ENCODE peak calls at places on chromosome 20, in seven cellular contexts. V is adrenal gland, N is ovary, W is endothelial cell of umbilical vein, S is esophagus squamous epithelium, U is tibial nerve, A is breast epithelium. P is an unnamed sample.
A peak's percentile ranks its signal among the peaks of the same experiment; 100 is the strongest.

GRCh38 chr20:2162125-2162822 is 60.6 kb downstream of the STK35 start:
- DNase-seq in S (no peak), A (no peak), N (no peak), W (no peak), U (no peak), V (no peak), P (no peak)

GRCh38 chr20:23050847-23051627 is 1.6 kb upstream of the THBD start:
- DNase-seq in A (peak; percentile 63), V (peak; percentile 67), S (peak; percentile 33), U (peak; percentile 81), N (peak; percentile 67), W (peak; percentile 94), P (peak; percentile 91)

GRCh38 chr20:53579581-53580375 is 13.9 kb downstream of the ZNF217 start:
- DNase-seq in N (no peak), A (peak; percentile 25), V (peak; percentile 36), S (no peak), U (no peak), W (peak; percentile 59), P (no peak)

GRCh38 chr20:35489717-35490116 is 34.3 kb downstream of the CEP250 start:
- DNase-seq in U (no peak), V (no peak), W (no peak), A (no peak), N (no peak), S (no peak), P (no peak)

GRCh38 chr20:24588047-24588635 is 118.7 kb downstream of the SYNDIG1 start:
- DNase-seq in A (no peak), S (no peak), W (no peak), N (no peak), V (no peak), U (no peak), P (no peak)

GRCh38 chr20:35954907-35955251 is 577 bp upstream of the SCAND1 start:
- DNase-seq in N (no peak), S (no peak), V (no peak), W (no peak), U (no peak), A (no peak), P (no peak)

GRCh38 chr20:38805502-38805957 is at the start of gene PPP1R16B:
- DNase-seq in U (no peak), A (no peak), V (no peak), W (peak; percentile 72), S (no peak), N (no peak), P (peak; percentile 96)

GRCh38 chr20:22999756-23000155 is 35.4 kb upstream of the SSTR4 start:
- DNase-seq in V (no peak), N (no peak), A (no peak), S (no peak), W (no peak), U (no peak), P (no peak)

GRCh38 chr20:6058684-6059295 is 4.9 kb upstream of the LRRN4 start:
- DNase-seq in V (no peak), S (no peak), N (no peak), A (no peak), U (no peak), W (no peak), P (no peak)

GRCh38 chr20:40471261-40471629 is 217.8 kb downstream of the MAFB start:
- DNase-seq in W (no peak), U (no peak), S (no peak), A (no peak), V (no peak), N (no peak), P (no peak)

GRCh38 chr20:48703107-48703506 is 124.7 kb downstream of the PREX1 start:
- DNase-seq in S (no peak), A (no peak), W (no peak), N (no peak), U (no peak), V (peak; percentile 67), P (peak; percentile 71)

GRCh38 chr20:62382306-62383198 is 4.4 kb upstream of the RPS21 start:
- DNase-seq in N (peak; percentile 58), V (peak; percentile 72), S (peak; percentile 26), W (peak; percentile 84), U (peak; percentile 49), A (peak; percentile 81), P (peak; percentile 92)

GRCh38 chr20:62378215-62378614 is 8.7 kb upstream of the RPS21 start:
- DNase-seq in W (no peak), S (no peak), A (no peak), U (no peak), V (no peak), N (no peak), P (no peak)

GRCh38 chr20:62377615-62378085 is 9.3 kb upstream of the RPS21 start:
- DNase-seq in N (no peak), A (no peak), U (no peak), V (no peak), W (no peak), S (no peak), P (no peak)

GRCh38 chr20:62381842-62382241 is 5.1 kb upstream of the RPS21 start:
- DNase-seq in V (no peak), U (no peak), W (no peak), A (no peak), S (no peak), N (no peak), P (no peak)

GRCh38 chr20:62381202-62381797 is 5.6 kb upstream of the RPS21 start:
- DNase-seq in N (no peak), A (no peak), S (no peak), V (peak; percentile 90), U (no peak), W (peak; percentile 66), P (no peak)
- TF ChIP-seq POLR2A in N (no peak), A (no peak), S (no peak), V (peak; percentile 23), U (no peak), W (no peak), P (no peak)

DNA sequence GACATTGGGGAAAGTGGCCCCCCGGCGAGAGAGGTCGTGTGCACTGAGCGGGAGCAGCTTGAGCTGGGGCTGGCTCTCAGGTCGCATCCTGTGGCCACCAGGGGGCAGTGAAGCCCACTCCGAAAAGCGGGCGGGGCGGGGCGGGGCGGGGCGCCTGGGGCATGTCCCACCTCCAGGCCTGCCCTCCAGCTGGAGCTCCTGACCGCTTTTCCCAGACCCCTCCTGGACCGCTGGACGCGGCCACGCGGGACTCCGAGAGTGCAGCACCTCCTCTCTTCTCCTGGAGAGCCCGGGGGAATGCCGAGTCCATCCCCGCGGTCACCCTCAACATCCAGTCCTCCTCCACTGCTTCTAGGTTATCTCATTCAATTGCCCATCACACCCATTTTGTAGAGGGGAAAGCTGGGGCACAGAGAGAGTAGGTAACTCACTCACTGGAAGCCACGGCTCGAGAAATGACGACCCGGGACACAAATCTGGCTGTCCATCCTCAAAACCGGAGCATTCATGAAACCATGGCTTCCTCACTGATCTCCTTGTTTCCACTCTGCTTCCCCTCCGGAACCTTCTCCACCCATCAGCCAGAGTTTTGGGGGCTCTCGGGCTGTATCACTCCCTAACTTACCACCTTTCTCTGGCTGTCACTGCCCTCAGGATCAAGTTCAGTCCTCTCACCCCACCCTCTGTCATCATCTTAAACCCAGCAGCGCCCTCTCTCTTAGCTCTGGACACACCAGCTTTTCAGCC is 24.1 kb downstream of the COX4I2 start:
- DNase-seq in N (peak; percentile 81), S (no peak), A (peak; percentile 70), V (peak; percentile 77), W (peak; percentile 75), U (peak; percentile 72), P (peak; percentile 95)
- TF ChIP-seq POLR2A in N (no peak), S (no peak), A (no peak), V (peak; percentile 34), W (peak; percentile 80), U (peak; percentile 78), P (no peak)

GRCh38 chr20:45341939-45342862 is 6.0 kb downstream of the SDC4 start:
- DNase-seq in U (no peak), V (peak; percentile 92), W (peak; percentile 50), N (peak; percentile 61), A (peak; percentile 87), S (no peak), P (no peak)
- TF ChIP-seq POLR2A in U (peak; percentile 44), V (peak; percentile 96), W (no peak), N (no peak), A (peak; percentile 50), S (no peak), P (no peak)

DNA sequence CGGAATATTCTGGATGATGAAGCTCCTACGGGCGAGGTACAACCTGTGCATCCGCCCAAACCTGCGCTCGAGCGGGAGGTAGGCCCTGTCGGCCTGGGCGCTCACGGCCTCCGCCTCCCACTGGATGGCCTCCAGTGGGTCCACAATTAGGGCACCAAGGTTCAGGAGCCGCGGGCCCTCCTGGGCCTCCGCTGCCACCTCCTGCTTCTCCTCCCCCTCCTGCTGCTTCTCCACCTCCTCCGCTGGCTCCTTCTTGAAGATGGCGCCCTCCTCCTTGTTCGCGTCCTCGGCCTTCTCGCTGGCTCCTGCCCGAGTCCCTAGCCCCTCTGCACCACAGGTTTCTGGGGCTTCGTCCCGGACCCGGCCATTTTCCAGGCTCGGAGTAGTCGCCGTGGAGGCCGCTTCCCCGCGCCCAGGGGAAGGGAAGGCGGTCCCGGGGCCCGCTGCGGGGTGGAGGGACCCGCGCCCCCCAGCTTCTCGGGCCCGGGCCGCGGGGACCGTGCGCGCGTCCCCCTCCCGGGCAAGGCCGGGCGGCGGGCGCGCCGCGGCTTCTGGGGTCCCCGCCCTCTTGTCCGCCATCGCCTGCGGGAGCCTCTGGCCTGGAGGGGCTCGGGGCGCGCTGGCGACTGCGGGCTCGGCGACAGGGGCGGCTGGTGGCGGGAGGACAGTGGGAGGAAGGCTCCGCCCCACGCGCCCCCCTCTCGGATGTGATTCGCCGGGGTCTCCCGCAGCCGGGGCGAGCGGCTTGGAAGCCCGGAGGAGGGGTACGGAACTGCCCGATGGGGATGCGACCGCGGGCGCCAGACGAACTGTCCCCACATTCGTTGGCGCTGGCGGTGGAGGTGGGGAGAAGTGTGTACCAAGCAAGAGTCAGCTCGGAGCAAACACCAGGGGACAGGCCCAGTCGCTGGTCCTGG is 17.6 kb downstream of the PLAGL2 start:
- DNase-seq in U (no peak), V (peak; percentile 40), N (peak; percentile 42), W (peak; percentile 41), S (no peak), A (peak; percentile 70), P (peak; percentile 81)
- TF ChIP-seq POLR2A in U (no peak), V (no peak), N (no peak), W (peak; percentile 23), S (no peak), A (no peak), P (no peak)

DNA sequence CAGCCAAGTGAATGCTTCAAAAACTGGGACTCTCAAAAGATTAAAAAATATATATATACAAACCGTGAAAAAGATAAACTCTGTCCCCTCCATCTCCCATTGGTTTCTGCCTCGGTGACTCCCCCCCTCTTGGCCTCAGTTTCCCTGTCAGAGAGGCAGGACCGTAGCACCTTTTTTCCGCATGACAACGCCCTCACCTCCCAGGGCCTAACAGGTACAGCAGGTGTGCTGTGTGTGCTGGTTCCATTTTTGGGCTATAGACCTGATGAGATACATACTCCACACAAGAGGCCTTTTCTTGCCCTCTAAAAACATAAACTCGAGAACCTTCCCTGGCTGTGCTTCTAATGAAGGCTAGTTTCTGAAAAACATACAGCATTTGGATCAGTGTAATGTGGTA is 49.5 kb downstream of the GNAS start:
- DNase-seq in S (no peak), W (no peak), A (no peak), U (no peak), V (no peak), N (no peak), P (no peak)
- TF ChIP-seq POLR2A in S (no peak), W (no peak), A (no peak), U (no peak), V (no peak), N (no peak), P (no peak)

P was measured in spleen.